ENCODE peak calls at places on chromosomes 5 and 9, in five cellular contexts. One of them, this sample, is unnamed.

GRCh38 chr9:83327323-83327722 is 210.9 kb downstream of the FRMD3 start:
- DNase-seq in substantia nigra: no peak
- DNase-seq in SJSA1: peak
- DNase-seq in stimulated activated CD8-positive, alpha-beta memory T cell treated with anti-CD3 and anti-CD28 coated beads, Interleukin-7, amount 100 ng/mL, for 24 hours: no peak
- DNase-seq in activated CD4-positive, CD25-positive, alpha-beta regulatory T cell treated with anti-CD3 and anti-CD28 coated beads, Interleukin-2, amount 50 U/mL, for 72 hours: no peak
- DNase-seq in this sample: no peak

GRCh38 chr5:116672203-116672602 is 97.6 kb upstream of the SEMA6A start:
- DNase-seq in activated CD4-positive, CD25-positive, alpha-beta regulatory T cell treated with anti-CD3 and anti-CD28 coated beads, Interleukin-2, amount 50 U/mL, for 72 hours: no peak
- DNase-seq in substantia nigra: no peak
- DNase-seq in stimulated activated CD8-positive, alpha-beta memory T cell treated with anti-CD3 and anti-CD28 coated beads, Interleukin-7, amount 100 ng/mL, for 24 hours: no peak
- DNase-seq in SJSA1: no peak
- DNase-seq in this sample: no peak

GRCh38 chr5:143182901-143183820 is 220.3 kb downstream of the NR3C1 start:
- DNase-seq in substantia nigra: no peak
- DNase-seq in activated CD4-positive, CD25-positive, alpha-beta regulatory T cell treated with anti-CD3 and anti-CD28 coated beads, Interleukin-2, amount 50 U/mL, for 72 hours: peak
- DNase-seq in stimulated activated CD8-positive, alpha-beta memory T cell treated with anti-CD3 and anti-CD28 coated beads, Interleukin-7, amount 100 ng/mL, for 24 hours: peak
- DNase-seq in SJSA1: peak
- DNase-seq in this sample: no peak

GRCh38 chr9:137320555-137321384 is 18.7 kb upstream of the NRARP start:
- DNase-seq in substantia nigra: no peak
- DNase-seq in SJSA1: no peak
- DNase-seq in activated CD4-positive, CD25-positive, alpha-beta regulatory T cell treated with anti-CD3 and anti-CD28 coated beads, Interleukin-2, amount 50 U/mL, for 72 hours: peak
- DNase-seq in stimulated activated CD8-positive, alpha-beta memory T cell treated with anti-CD3 and anti-CD28 coated beads, Interleukin-7, amount 100 ng/mL, for 24 hours: no peak
- DNase-seq in this sample: no peak

GRCh38 chr5:38164776-38165399 is 93.5 kb upstream of the EGFLAM start:
- DNase-seq in stimulated activated CD8-positive, alpha-beta memory T cell treated with anti-CD3 and anti-CD28 coated beads, Interleukin-7, amount 100 ng/mL, for 24 hours: no peak
- DNase-seq in substantia nigra: no peak
- DNase-seq in activated CD4-positive, CD25-positive, alpha-beta regulatory T cell treated with anti-CD3 and anti-CD28 coated beads, Interleukin-2, amount 50 U/mL, for 72 hours: no peak
- DNase-seq in SJSA1: no peak
- DNase-seq in this sample: no peak

GRCh38 chr9:130039504-130040147 is 3.4 kb downstream of the FNBP1 start:
- DNase-seq in activated CD4-positive, CD25-positive, alpha-beta regulatory T cell treated with anti-CD3 and anti-CD28 coated beads, Interleukin-2, amount 50 U/mL, for 72 hours: no peak
- DNase-seq in substantia nigra: no peak
- DNase-seq in SJSA1: no peak
- DNase-seq in stimulated activated CD8-positive, alpha-beta memory T cell treated with anti-CD3 and anti-CD28 coated beads, Interleukin-7, amount 100 ng/mL, for 24 hours: no peak
- DNase-seq in this sample: peak

GRCh38 chr9:82546131-82546530 is 516.8 kb downstream of the RASEF start:
- DNase-seq in SJSA1: no peak
- DNase-seq in activated CD4-positive, CD25-positive, alpha-beta regulatory T cell treated with anti-CD3 and anti-CD28 coated beads, Interleukin-2, amount 50 U/mL, for 72 hours: no peak
- DNase-seq in substantia nigra: no peak
- DNase-seq in stimulated activated CD8-positive, alpha-beta memory T cell treated with anti-CD3 and anti-CD28 coated beads, Interleukin-7, amount 100 ng/mL, for 24 hours: no peak
- DNase-seq in this sample: no peak

GRCh38 chr9:72383978-72384709 is 19.1 kb upstream of the ZFAND5 start:
- DNase-seq in stimulated activated CD8-positive, alpha-beta memory T cell treated with anti-CD3 and anti-CD28 coated beads, Interleukin-7, amount 100 ng/mL, for 24 hours: no peak
- DNase-seq in SJSA1: peak
- DNase-seq in substantia nigra: no peak
- DNase-seq in activated CD4-positive, CD25-positive, alpha-beta regulatory T cell treated with anti-CD3 and anti-CD28 coated beads, Interleukin-2, amount 50 U/mL, for 72 hours: no peak
- DNase-seq in this sample: no peak

GRCh38 chr5:624951-625230 is 12.8 kb downstream of the CEP72 start:
- DNase-seq in substantia nigra: no peak
- DNase-seq in SJSA1: no peak
- DNase-seq in activated CD4-positive, CD25-positive, alpha-beta regulatory T cell treated with anti-CD3 and anti-CD28 coated beads, Interleukin-2, amount 50 U/mL, for 72 hours: no peak
- DNase-seq in stimulated activated CD8-positive, alpha-beta memory T cell treated with anti-CD3 and anti-CD28 coated beads, Interleukin-7, amount 100 ng/mL, for 24 hours: no peak
- DNase-seq in this sample: no peak

GRCh38 chr5:39518516-39518915 is 93.7 kb upstream of the DAB2 start:
- DNase-seq in activated CD4-positive, CD25-positive, alpha-beta regulatory T cell treated with anti-CD3 and anti-CD28 coated beads, Interleukin-2, amount 50 U/mL, for 72 hours: no peak
- DNase-seq in stimulated activated CD8-positive, alpha-beta memory T cell treated with anti-CD3 and anti-CD28 coated beads, Interleukin-7, amount 100 ng/mL, for 24 hours: no peak
- DNase-seq in SJSA1: peak
- DNase-seq in substantia nigra: no peak
- DNase-seq in this sample: no peak

GRCh38 chr5:43565043-43565442 is 8.2 kb upstream of the PAIP1 start:
- DNase-seq in SJSA1: no peak
- DNase-seq in substantia nigra: no peak
- DNase-seq in stimulated activated CD8-positive, alpha-beta memory T cell treated with anti-CD3 and anti-CD28 coated beads, Interleukin-7, amount 100 ng/mL, for 24 hours: no peak
- DNase-seq in activated CD4-positive, CD25-positive, alpha-beta regulatory T cell treated with anti-CD3 and anti-CD28 coated beads, Interleukin-2, amount 50 U/mL, for 72 hours: no peak
- DNase-seq in this sample: no peak

GRCh38 chr9:37398464-37399025 is 24.0 kb upstream of the GRHPR start:
- DNase-seq in activated CD4-positive, CD25-positive, alpha-beta regulatory T cell treated with anti-CD3 and anti-CD28 coated beads, Interleukin-2, amount 50 U/mL, for 72 hours: no peak
- DNase-seq in substantia nigra: no peak
- DNase-seq in stimulated activated CD8-positive, alpha-beta memory T cell treated with anti-CD3 and anti-CD28 coated beads, Interleukin-7, amount 100 ng/mL, for 24 hours: no peak
- DNase-seq in SJSA1: no peak
- DNase-seq in this sample: no peak

GRCh38 chr5:181181650-181182565 is 23.1 kb downstream of the TRIM7 start:
- DNase-seq in activated CD4-positive, CD25-positive, alpha-beta regulatory T cell treated with anti-CD3 and anti-CD28 coated beads, Interleukin-2, amount 50 U/mL, for 72 hours: no peak
- DNase-seq in SJSA1: peak
- DNase-seq in stimulated activated CD8-positive, alpha-beta memory T cell treated with anti-CD3 and anti-CD28 coated beads, Interleukin-7, amount 100 ng/mL, for 24 hours: no peak
- DNase-seq in substantia nigra: no peak
- DNase-seq in this sample: peak

GRCh38 chr5:132008961-132009680 is 2.3 kb downstream of the ACSL6 start:
- DNase-seq in substantia nigra: no peak
- DNase-seq in stimulated activated CD8-positive, alpha-beta memory T cell treated with anti-CD3 and anti-CD28 coated beads, Interleukin-7, amount 100 ng/mL, for 24 hours: no peak
- DNase-seq in SJSA1: no peak
- DNase-seq in activated CD4-positive, CD25-positive, alpha-beta regulatory T cell treated with anti-CD3 and anti-CD28 coated beads, Interleukin-2, amount 50 U/mL, for 72 hours: no peak
- DNase-seq in this sample: no peak

GRCh38 chr9:700365-701282 is 140.9 kb upstream of the DMRT1 start:
- DNase-seq in substantia nigra: no peak
- DNase-seq in activated CD4-positive, CD25-positive, alpha-beta regulatory T cell treated with anti-CD3 and anti-CD28 coated beads, Interleukin-2, amount 50 U/mL, for 72 hours: no peak
- DNase-seq in SJSA1: no peak
- DNase-seq in stimulated activated CD8-positive, alpha-beta memory T cell treated with anti-CD3 and anti-CD28 coated beads, Interleukin-7, amount 100 ng/mL, for 24 hours: no peak
- DNase-seq in this sample: no peak

GRCh38 chr5:76446776-76447175 is 43.7 kb downstream of the IQGAP2 start:
- DNase-seq in activated CD4-positive, CD25-positive, alpha-beta regulatory T cell treated with anti-CD3 and anti-CD28 coated beads, Interleukin-2, amount 50 U/mL, for 72 hours: no peak
- DNase-seq in stimulated activated CD8-positive, alpha-beta memory T cell treated with anti-CD3 and anti-CD28 coated beads, Interleukin-7, amount 100 ng/mL, for 24 hours: no peak
- DNase-seq in SJSA1: no peak
- DNase-seq in substantia nigra: no peak
- DNase-seq in this sample: no peak

GRCh38 chr5:56183507-56183906 is 49.6 kb downstream of the ANKRD55 start:
- DNase-seq in stimulated activated CD8-positive, alpha-beta memory T cell treated with anti-CD3 and anti-CD28 coated beads, Interleukin-7, amount 100 ng/mL, for 24 hours: no peak
- DNase-seq in SJSA1: peak
- DNase-seq in activated CD4-positive, CD25-positive, alpha-beta regulatory T cell treated with anti-CD3 and anti-CD28 coated beads, Interleukin-2, amount 50 U/mL, for 72 hours: no peak
- DNase-seq in substantia nigra: no peak
- DNase-seq in this sample: no peak

GRCh38 chr9:123399803-123400378 is 43.9 kb downstream of the CRB2 start:
- DNase-seq in activated CD4-positive, CD25-positive, alpha-beta regulatory T cell treated with anti-CD3 and anti-CD28 coated beads, Interleukin-2, amount 50 U/mL, for 72 hours: no peak
- DNase-seq in stimulated activated CD8-positive, alpha-beta memory T cell treated with anti-CD3 and anti-CD28 coated beads, Interleukin-7, amount 100 ng/mL, for 24 hours: no peak
- DNase-seq in SJSA1: no peak
- DNase-seq in substantia nigra: no peak
- DNase-seq in this sample: peak

GRCh38 chr5:172721455-172722308 is 49.3 kb downstream of the DUSP1 start:
- DNase-seq in SJSA1: no peak
- DNase-seq in substantia nigra: no peak
- DNase-seq in stimulated activated CD8-positive, alpha-beta memory T cell treated with anti-CD3 and anti-CD28 coated beads, Interleukin-7, amount 100 ng/mL, for 24 hours: no peak
- DNase-seq in activated CD4-positive, CD25-positive, alpha-beta regulatory T cell treated with anti-CD3 and anti-CD28 coated beads, Interleukin-2, amount 50 U/mL, for 72 hours: no peak
- DNase-seq in this sample: no peak